ENCODE peak calls at places on chromosomes 5 and 9, in ten cellular contexts. H is stimulated activated CD4-positive, alpha-beta T cell treated with anti-CD3 and anti-CD28 coated beads, Interleukin-1b, Interleukin-23, amount 100 ng/mL, for 48 hours; I is NCI-H1930; R is M059J; U is transverse colon; A is mucosa of gallbladder; X is RWPE1; C is caudate nucleus; B is GM23248; D is psoas muscle. E is an unnamed sample.

GRCh38 chr5:28281381-28281780 is 1243.0 kb upstream of the CDH9 start:
- DNase-seq in I (no peak), U (no peak), D (no peak), B (no peak), A (no peak), H (no peak), X (peak; percentile 5), R (peak; percentile 18), C (no peak), E (no peak)

GRCh38 chr5:126052791-126053190 is 370.4 kb upstream of the GRAMD2B start:
- DNase-seq in H (no peak), R (no peak), B (no peak), X (no peak), I (no peak), D (no peak), A (no peak), C (no peak), U (no peak), E (no peak)

GRCh38 chr9:3525088-3525835 is 539 bp downstream of the RFX3 start:
- DNase-seq in I (no peak), R (peak; percentile 25), C (no peak), D (peak; percentile 75), B (peak; percentile 59), X (no peak), H (no peak), U (no peak), A (no peak), E (no peak)

GRCh38 chr9:88991066-88992030 is at the start of gene S1PR3:
- DNase-seq in X (peak; percentile 61), R (peak; percentile 60), I (no peak), B (peak; percentile 71), A (peak; percentile 39), C (no peak), U (peak; percentile 31), H (peak; percentile 16), D (peak; percentile 75), E (no peak)

GRCh38 chr5:81756016-81756415 is 5.1 kb upstream of the SSBP2 start:
- DNase-seq in I (no peak), B (peak; percentile 25), R (no peak), A (no peak), X (no peak), D (no peak), C (no peak), H (no peak), U (no peak), E (no peak)

GRCh38 chr5:94276056-94276455 is 342.3 kb downstream of the KIAA0825 start:
- DNase-seq in A (no peak), X (no peak), H (no peak), R (no peak), I (no peak), D (no peak), C (no peak), B (no peak), U (no peak), E (no peak)

GRCh38 chr9:14092344-14092743 is 221.6 kb downstream of the NFIB start:
- DNase-seq in U (no peak), C (no peak), B (no peak), A (no peak), R (no peak), I (no peak), H (no peak), D (no peak), X (no peak), E (no peak)

GRCh38 chr5:79020861-79021561 is 35.9 kb upstream of the ARSB start:
- DNase-seq in H (peak; percentile 31), D (peak; percentile 59), B (peak; percentile 81), R (peak; percentile 61), A (peak; percentile 61), I (peak; percentile 5), X (peak; percentile 60), U (peak; percentile 49), C (no peak), E (peak; percentile 78)

GRCh38 chr5:154573011-154573410 is 95.0 kb upstream of the HAND1 start:
- DNase-seq in U (no peak), R (no peak), I (no peak), X (no peak), A (no peak), B (no peak), D (no peak), H (no peak), C (no peak), E (no peak)

GRCh38 chr9:1979815-1980367 is 35.3 kb upstream of the SMARCA2 start:
- DNase-seq in U (no peak), A (no peak), D (peak; percentile 60), I (no peak), B (peak; percentile 92), H (no peak), R (peak; percentile 85), X (no peak), C (no peak), E (peak; percentile 49)

GRCh38 chr5:173454764-173455598 is 126.8 kb upstream of the STC2 start:
- DNase-seq in R (peak; percentile 100), U (peak; percentile 12), B (peak; percentile 98), X (peak; percentile 96), A (peak; percentile 28), D (peak; percentile 87), H (no peak), C (no peak), I (no peak), E (peak; percentile 100)

GRCh38 chr5:54881286-54882005 is 103.9 kb downstream of the ESM1 start:
- DNase-seq in C (no peak), X (peak; percentile 65), R (peak; percentile 95), A (no peak), D (no peak), I (no peak), B (no peak), U (no peak), H (peak; percentile 33), E (no peak)

GRCh38 chr5:60722416-60722815 is 22.4 kb upstream of the DEPDC1B start:
- DNase-seq in D (no peak), I (peak; percentile 75), B (no peak), A (no peak), X (no peak), H (no peak), C (no peak), U (no peak), R (no peak), E (no peak)

GRCh38 chr5:128491291-128491690 is 46.8 kb downstream of the FBN2 start:
- DNase-seq in X (no peak), B (no peak), D (no peak), R (no peak), I (no peak), H (no peak), U (no peak), C (no peak), A (no peak), E (peak; percentile 23)

GRCh38 chr5:157354825-157355224 is 88.9 kb downstream of the CYFIP2 start:
- DNase-seq in U (no peak), I (no peak), H (no peak), C (no peak), X (no peak), B (no peak), D (no peak), A (no peak), R (no peak), E (no peak)

GRCh38 chr5:135705230-135705631 is 126.4 kb upstream of the CXCL14 start:
- DNase-seq in B (peak; percentile 35), X (peak; percentile 81), A (no peak), R (peak; percentile 67), H (no peak), D (no peak), U (no peak), I (no peak), C (no peak), E (peak; percentile 2)

GRCh38 chr5:134184155-134185135 is 7.7 kb upstream of the SKP1 start:
- DNase-seq in C (peak; percentile 31), D (peak; percentile 84), B (peak; percentile 68), U (peak; percentile 79), R (peak; percentile 61), I (no peak), A (peak; percentile 65), H (peak; percentile 79), X (peak; percentile 90), E (peak; percentile 56)

GRCh38 chr5:21142791-21143190 is 1154.8 kb upstream of the CDH18 start:
- DNase-seq in A (no peak), U (no peak), H (no peak), B (no peak), I (no peak), D (no peak), R (no peak), C (no peak), X (no peak), E (no peak)

GRCh38 chr9:121026260-121026691 is 23.8 kb downstream of the C5 start:
- DNase-seq in U (no peak), C (no peak), R (no peak), I (no peak), D (no peak), A (no peak), H (no peak), X (no peak), B (peak; percentile 3), E (no peak)

GRCh38 chr9:117160254-117160653 is 254.6 kb downstream of the ASTN2 start:
- DNase-seq in A (no peak), B (no peak), C (no peak), D (no peak), I (no peak), R (no peak), U (no peak), X (peak; percentile 14), H (no peak), E (no peak)

GRCh38 chr5:128784726-128785125 is 180.6 kb upstream of the SLC27A6 start:
- DNase-seq in H (no peak), C (no peak), I (no peak), R (no peak), U (no peak), A (no peak), D (no peak), X (no peak), B (no peak), E (no peak)

GRCh38 chr5:80852331-80853245 is 107.6 kb upstream of the RASGRF2 start:
- DNase-seq in D (no peak), A (no peak), R (no peak), C (no peak), U (no peak), H (no peak), B (no peak), I (no peak), X (no peak), E (no peak)

E was measured in IMR-90.